ENCODE peak calls at places on chromosomes 5 and 9, in five cellular contexts. One of them, this sample, is unnamed. For H3K9me3, the result is how much of the 10 kb centered on the place peaks cover.

GRCh38 chr5:54742417-54742889 is 224.9 kb downstream of the SNX18 start:
- DNase-seq in left lung: no peak
- DNase-seq in pancreas: peak
- DNase-seq in heart right ventricle: peak
- DNase-seq in cardiac muscle cell: peak
- DNase-seq in this sample: peak

GRCh38 chr5:133967715-133968056 is 739 bp downstream of the C5orf15 start:
- DNase-seq in left lung: no peak
- DNase-seq in pancreas: no peak
- DNase-seq in heart right ventricle: no peak
- DNase-seq in cardiac muscle cell: no peak
- DNase-seq in this sample: no peak

GRCh38 chr5:8908055-8908683 is 637.7 kb downstream of the SEMA5A start:
- DNase-seq in left lung: no peak
- DNase-seq in pancreas: peak
- DNase-seq in heart right ventricle: no peak
- DNase-seq in cardiac muscle cell: peak
- DNase-seq in this sample: no peak

GRCh38 chr5:66882592-66883227 is 286.5 kb downstream of the MAST4 start:
- DNase-seq in left lung: no peak
- DNase-seq in pancreas: no peak
- DNase-seq in heart right ventricle: no peak
- DNase-seq in cardiac muscle cell: no peak
- DNase-seq in this sample: no peak

GRCh38 chr5:35009657-35010056 is 38.1 kb downstream of the AGXT2 start:
- DNase-seq in left lung: no peak
- DNase-seq in pancreas: no peak
- DNase-seq in heart right ventricle: no peak
- DNase-seq in cardiac muscle cell: no peak
- DNase-seq in this sample: no peak

GRCh38 chr5:132979367-132979935 is 16.0 kb upstream of the AFF4 start:
- DNase-seq in left lung: no peak
- DNase-seq in pancreas: no peak
- DNase-seq in heart right ventricle: no peak
- DNase-seq in cardiac muscle cell: no peak
- DNase-seq in this sample: no peak

GRCh38 chr5:102762095-102762534 is 7.0 kb downstream of the PAM start:
- DNase-seq in left lung: no peak
- DNase-seq in pancreas: no peak
- DNase-seq in heart right ventricle: no peak
- DNase-seq in cardiac muscle cell: no peak
- DNase-seq in this sample: no peak

GRCh38 chr5:151108566-151108965 is 27.7 kb upstream of the TNIP1 start:
- DNase-seq in left lung: no peak
- DNase-seq in pancreas: peak
- DNase-seq in heart right ventricle: no peak
- DNase-seq in cardiac muscle cell: no peak
- DNase-seq in this sample: no peak

GRCh38 chr9:121398374-121398773 is 28.3 kb upstream of the STOM start:
- DNase-seq in left lung: no peak
- DNase-seq in pancreas: no peak
- DNase-seq in heart right ventricle: no peak
- DNase-seq in cardiac muscle cell: no peak
- DNase-seq in this sample: peak

GRCh38 chr5:172059661-172060100 is 53.2 kb upstream of the FBXW11 start:
- DNase-seq in left lung: no peak
- DNase-seq in pancreas: no peak
- DNase-seq in heart right ventricle: no peak
- DNase-seq in cardiac muscle cell: no peak
- DNase-seq in this sample: no peak

GRCh38 chr5:180366303-180366702 is 13.2 kb upstream of the GFPT2 start:
- DNase-seq in left lung: no peak
- DNase-seq in pancreas: no peak
- DNase-seq in heart right ventricle: no peak
- DNase-seq in cardiac muscle cell: no peak
- DNase-seq in this sample: no peak

GRCh38 chr9:35340046-35340445 is 149.9 kb upstream of the RUSC2 start:
- DNase-seq in left lung: no peak
- DNase-seq in pancreas: no peak
- DNase-seq in heart right ventricle: no peak
- DNase-seq in cardiac muscle cell: no peak
- DNase-seq in this sample: no peak

GRCh38 chr9:29691758-29692407 is 2118.6 kb upstream of the C9orf72 start:
- DNase-seq in left lung: no peak
- DNase-seq in pancreas: peak
- DNase-seq in heart right ventricle: no peak
- DNase-seq in cardiac muscle cell: peak
- DNase-seq in this sample: no peak

GRCh38 chr5:16965581-16965980 is 29.5 kb upstream of the MYO10 start:
- DNase-seq in left lung: no peak
- DNase-seq in pancreas: no peak
- DNase-seq in heart right ventricle: no peak
- DNase-seq in cardiac muscle cell: no peak
- DNase-seq in this sample: no peak

GRCh38 chr9:123678038-123678877 is 251.7 kb downstream of the DENND1A start:
- DNase-seq in left lung: no peak
- DNase-seq in pancreas: peak
- DNase-seq in heart right ventricle: no peak
- DNase-seq in cardiac muscle cell: peak
- DNase-seq in this sample: no peak

GRCh38 chr9:32015795-32016194 is 368.6 kb upstream of the ACO1 start:
- DNase-seq in left lung: no peak
- DNase-seq in pancreas: no peak
- DNase-seq in heart right ventricle: no peak
- DNase-seq in cardiac muscle cell: no peak
- DNase-seq in this sample: no peak

GRCh38 chr5:72920690-72921089 is 35.2 kb upstream of the FCHO2 start:
- DNase-seq in left lung: no peak
- DNase-seq in pancreas: no peak
- DNase-seq in heart right ventricle: no peak
- DNase-seq in cardiac muscle cell: no peak
- DNase-seq in this sample: no peak

GRCh38 chr5:162768962-162769464 is 668.4 kb upstream of the CCNG1 start:
- DNase-seq in left lung: no peak
- DNase-seq in pancreas: no peak
- DNase-seq in heart right ventricle: no peak
- DNase-seq in cardiac muscle cell: peak
- DNase-seq in this sample: no peak

GRCh38 chr5:65394078-65394477 is 87.6 kb downstream of the ADAMTS6 start:
- DNase-seq in left lung: no peak
- DNase-seq in pancreas: no peak
- DNase-seq in heart right ventricle: peak
- DNase-seq in cardiac muscle cell: no peak
- DNase-seq in this sample: no peak

GRCh38 chr5:67902497-67902830 is 313.1 kb upstream of the PIK3R1 start:
- DNase-seq in left lung: no peak
- DNase-seq in pancreas: no peak
- DNase-seq in heart right ventricle: no peak
- DNase-seq in cardiac muscle cell: no peak
- DNase-seq in this sample: no peak

GRCh38 chr5:179233909-179234562 is 111.2 kb downstream of the ADAMTS2 start:
- DNase-seq in left lung: no peak
- DNase-seq in pancreas: no peak
- DNase-seq in heart right ventricle: no peak
- DNase-seq in cardiac muscle cell: no peak
- DNase-seq in this sample: peak

GRCh38 chr5:64767959-64768357 is 533 bp downstream of the SREK1IP1 start:
- DNase-seq in left lung: no peak
- DNase-seq in pancreas: no peak
- DNase-seq in heart right ventricle: no peak
- DNase-seq in cardiac muscle cell: peak
- DNase-seq in this sample: no peak

GRCh38 chr9:114906922-114907571 is 23.3 kb downstream of the TNFSF8 start:
- DNase-seq in left lung: no peak
- DNase-seq in pancreas: no peak
- DNase-seq in heart right ventricle: no peak
- DNase-seq in cardiac muscle cell: peak
- DNase-seq in this sample: no peak

GRCh38 chr5:156383510-156383909 is 56.5 kb downstream of the SGCD start:
- DNase-seq in left lung: no peak
- DNase-seq in pancreas: no peak
- DNase-seq in heart right ventricle: no peak
- DNase-seq in cardiac muscle cell: no peak
- DNase-seq in this sample: no peak

GRCh38 chr5:141003791-141004601 is 37.7 kb downstream of the PCDHAC2 start:
- DNase-seq in left lung: peak
- DNase-seq in pancreas: no peak
- DNase-seq in heart right ventricle: no peak
- DNase-seq in cardiac muscle cell: peak
- DNase-seq in this sample: peak

DNA sequence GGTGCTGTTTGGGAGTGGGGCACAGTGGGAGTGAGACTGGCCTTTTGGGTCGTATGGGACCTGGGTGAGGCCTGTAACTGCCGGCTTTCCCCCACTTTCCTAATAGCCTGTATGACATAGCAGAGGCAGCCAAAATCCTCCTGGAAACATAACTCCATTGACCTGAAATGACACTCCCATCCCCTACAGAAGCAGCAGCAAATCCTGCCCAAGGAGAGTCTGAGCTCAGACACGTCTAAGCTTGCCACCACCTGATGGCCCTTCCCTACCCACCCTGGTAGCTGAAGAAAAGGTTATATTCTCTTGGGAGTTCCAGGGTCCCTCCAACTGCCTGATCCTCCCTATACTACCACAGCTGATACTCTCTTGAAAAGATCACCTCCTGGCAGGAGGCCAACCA is 179.8 kb upstream of the ARRDC3 start:
- DNase-seq in left lung: no peak
- DNase-seq in pancreas: no peak
- DNase-seq in heart right ventricle: no peak
- DNase-seq in cardiac muscle cell: no peak
- DNase-seq in this sample: no peak
- H3K9me3 ChIP-seq in left lung: under half
- H3K9me3 ChIP-seq in pancreas: under half
- H3K9me3 ChIP-seq in heart right ventricle: under half
- H3K9me3 ChIP-seq in cardiac muscle cell: under half
- H3K9me3 ChIP-seq in this sample: under half

DNA sequence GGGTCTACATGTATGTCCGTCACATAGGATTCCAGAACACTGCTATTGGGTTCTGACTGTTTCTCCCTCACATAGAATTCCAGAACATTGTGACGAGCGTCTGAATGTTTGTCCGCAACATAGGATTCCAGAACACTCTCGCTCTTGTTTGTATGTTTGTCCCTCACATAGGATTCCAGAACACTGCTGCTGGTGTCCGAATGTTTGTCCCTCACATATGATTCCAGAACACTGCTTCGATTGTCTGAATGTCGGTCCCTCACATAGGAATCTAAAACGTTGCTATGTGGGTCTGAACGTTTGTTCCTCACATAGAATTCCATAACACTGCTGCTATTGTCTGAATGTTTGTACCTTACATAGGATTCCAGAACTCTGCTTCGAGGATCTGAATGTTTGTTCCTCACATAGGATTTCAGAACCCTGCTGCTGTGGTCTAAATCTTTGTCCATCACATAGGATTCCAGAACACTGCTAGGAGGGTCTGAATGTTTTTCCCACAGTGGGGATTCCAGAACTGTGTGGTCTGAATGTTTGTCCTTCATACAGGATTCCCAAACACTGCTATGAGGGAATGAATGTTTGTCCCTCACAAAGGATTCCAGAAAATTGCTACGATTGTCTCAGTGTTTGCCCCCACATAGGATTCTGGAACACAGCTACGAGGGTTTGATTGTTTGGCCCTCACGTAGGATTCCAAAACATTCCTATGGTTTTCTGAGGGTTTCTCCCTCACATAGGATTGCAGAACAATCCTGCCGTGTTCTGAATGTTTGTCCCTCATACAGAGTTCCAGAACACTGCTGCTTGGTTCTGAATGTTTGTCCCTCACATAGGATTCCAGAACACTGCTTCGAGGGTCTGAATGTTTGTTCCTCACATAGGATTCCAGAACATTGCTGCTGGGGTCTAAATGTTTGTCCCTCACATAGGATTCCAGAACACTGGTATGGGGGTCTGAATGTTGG is 220.5 kb downstream of the FOXD4L6 start:
- DNase-seq in left lung: no peak
- DNase-seq in pancreas: no peak
- DNase-seq in heart right ventricle: no peak
- DNase-seq in cardiac muscle cell: no peak
- DNase-seq in this sample: no peak
- H3K9me3 ChIP-seq in left lung: half or more
- H3K9me3 ChIP-seq in pancreas: under half
- H3K9me3 ChIP-seq in heart right ventricle: half or more
- H3K9me3 ChIP-seq in cardiac muscle cell: under half
- H3K9me3 ChIP-seq in this sample: under half

GRCh38 chr5:1075555-1075881 is 36.3 kb downstream of the SLC12A7 start:
- DNase-seq in left lung: no peak
- DNase-seq in pancreas: no peak
- DNase-seq in heart right ventricle: no peak
- DNase-seq in cardiac muscle cell: no peak
- DNase-seq in this sample: no peak

GRCh38 chr5:1075931-1076330 is 35.9 kb downstream of the SLC12A7 start:
- DNase-seq in left lung: no peak
- DNase-seq in pancreas: no peak
- DNase-seq in heart right ventricle: no peak
- DNase-seq in cardiac muscle cell: no peak
- DNase-seq in this sample: no peak

GRCh38 chr5:1074226-1074625 is 37.6 kb downstream of the SLC12A7 start:
- DNase-seq in left lung: no peak
- DNase-seq in pancreas: no peak
- DNase-seq in heart right ventricle: no peak
- DNase-seq in cardiac muscle cell: no peak
- DNase-seq in this sample: no peak

GRCh38 chr5:1076406-1076805 is 35.5 kb downstream of the SLC12A7 start:
- DNase-seq in left lung: no peak
- DNase-seq in pancreas: no peak
- DNase-seq in heart right ventricle: no peak
- DNase-seq in cardiac muscle cell: no peak
- DNase-seq in this sample: no peak

DNA sequence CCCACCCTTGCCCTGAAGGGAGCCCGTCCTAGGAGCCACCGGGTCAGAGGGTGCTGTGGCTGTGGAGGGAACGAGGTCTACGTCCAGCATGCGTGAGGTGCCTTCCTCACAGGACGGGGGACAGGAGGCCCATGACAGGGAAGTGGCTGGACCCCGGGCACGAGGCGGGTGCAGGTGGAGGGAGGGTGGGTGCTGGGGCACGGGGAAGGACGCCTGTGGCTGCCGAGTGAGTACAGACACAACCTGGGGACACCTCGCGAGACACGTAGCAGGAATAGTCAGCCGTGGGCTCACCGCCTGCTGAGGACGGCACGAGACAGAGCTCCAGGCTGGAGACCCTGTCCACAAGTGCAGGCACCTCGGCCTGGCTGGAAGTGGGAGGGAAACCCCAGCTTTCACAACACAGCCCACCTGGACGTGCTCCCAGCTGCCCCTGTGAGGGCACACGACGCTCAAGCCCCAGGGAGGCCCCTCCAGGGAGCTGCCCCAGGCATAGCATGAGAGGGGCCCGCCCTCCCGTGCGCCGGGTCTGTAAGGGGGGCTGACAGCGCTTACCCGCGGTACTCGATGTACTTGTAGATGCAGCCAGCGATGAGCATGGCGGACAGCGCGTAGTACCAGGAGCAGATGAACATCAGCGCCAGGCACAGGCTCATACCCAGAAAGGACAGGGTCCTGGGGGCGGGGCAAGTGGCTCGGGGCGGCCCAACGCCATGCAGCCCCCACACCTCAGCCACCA is 36.9 kb downstream of the SLC12A7 start:
- DNase-seq in left lung: no peak
- DNase-seq in pancreas: no peak
- DNase-seq in heart right ventricle: no peak
- DNase-seq in cardiac muscle cell: no peak
- DNase-seq in this sample: no peak
- H3K9me3 ChIP-seq in left lung: under half
- H3K9me3 ChIP-seq in pancreas: under half
- H3K9me3 ChIP-seq in heart right ventricle: under half
- H3K9me3 ChIP-seq in cardiac muscle cell: under half
- H3K9me3 ChIP-seq in this sample: under half

GRCh38 chr5:60993425-60993824 is 48.4 kb downstream of the NDUFAF2 start:
- DNase-seq in left lung: no peak
- DNase-seq in pancreas: no peak
- DNase-seq in heart right ventricle: no peak
- DNase-seq in cardiac muscle cell: no peak
- DNase-seq in this sample: no peak
- H3K9me3 ChIP-seq in left lung: under half
- H3K9me3 ChIP-seq in pancreas: under half
- H3K9me3 ChIP-seq in heart right ventricle: under half
- H3K9me3 ChIP-seq in cardiac muscle cell: under half
- H3K9me3 ChIP-seq in this sample: under half

This sample was measured in RWPE2.